ENCODE peak calls at places on chromosomes 2 and 18, in ten cellular contexts. B is retina; V is HL-60; L is left ventricle myocardium superior; P is NCI-H1436 treated with DMSO at 0.1 percent for 48 hours; T is mucosa of descending colon; K is SK-N-DZ; Y is ovary; W is tibial nerve; G is activated naive CD8-positive, alpha-beta T cell treated with anti-CD3 and anti-CD28 coated beads, Interleukin-2, amount 10 ng/mL, durations not matched to agents 7 days and 5 days. R is an unnamed sample.

GRCh38 chr2:104434363-104434792 is 419.5 kb upstream of the POU3F3 start:
- DNase-seq in B (peak), V (no peak), L (no peak), P (peak), T (peak), K (no peak), Y (no peak), W (no peak), G (no peak), R (no peak)

GRCh38 chr2:35428548-35428947 is 927.0 kb upstream of the CRIM1 start:
- DNase-seq in B (no peak), V (no peak), L (peak), P (no peak), T (peak), K (peak), Y (no peak), W (peak), G (no peak), R (no peak)

GRCh38 chr2:705971-706511 is 28.8 kb upstream of the TMEM18 start:
- DNase-seq in B (no peak), V (no peak), L (no peak), P (no peak), T (no peak), K (no peak), Y (no peak), W (no peak), G (no peak), R (no peak)

GRCh38 chr18:41881285-41881684 is 73.7 kb upstream of the PIK3C3 start:
- DNase-seq in B (no peak), V (no peak), L (no peak), P (no peak), T (no peak), K (no peak), Y (no peak), W (no peak), G (no peak), R (no peak)

GRCh38 chr2:27901219-27901618 is 10.7 kb downstream of the BABAM2 start:
- DNase-seq in B (no peak), V (no peak), L (no peak), P (no peak), T (no peak), K (no peak), Y (no peak), W (no peak), G (no peak), R (no peak)

GRCh38 chr2:217451634-217452033 is 551.2 kb downstream of the TNS1 start:
- DNase-seq in B (no peak), V (no peak), L (no peak), P (no peak), T (no peak), K (no peak), Y (no peak), W (no peak), G (no peak), R (no peak)

GRCh38 chr2:36322108-36322507 is 33.5 kb upstream of the CRIM1 start:
- DNase-seq in B (no peak), V (no peak), L (no peak), P (no peak), T (peak), K (no peak), Y (no peak), W (no peak), G (no peak), R (no peak)

GRCh38 chr2:30178618-30179404 is 32.0 kb downstream of the YPEL5 start:
- DNase-seq in B (no peak), V (no peak), L (peak), P (no peak), T (no peak), K (no peak), Y (peak), W (peak), G (no peak), R (no peak)

GRCh38 chr2:160574472-160575140 is 81.0 kb upstream of the RBMS1 start:
- DNase-seq in B (no peak), V (peak), L (no peak), P (no peak), T (no peak), K (no peak), Y (no peak), W (no peak), G (no peak), R (no peak)

GRCh38 chr2:127048969-127049897 is 57.7 kb downstream of the BIN1 start:
- DNase-seq in B (no peak), V (no peak), L (no peak), P (no peak), T (no peak), K (no peak), Y (no peak), W (no peak), G (peak), R (no peak)

GRCh38 chr2:98908909-98909308 is 27.1 kb downstream of the CRACDL start:
- DNase-seq in B (no peak), V (no peak), L (no peak), P (no peak), T (no peak), K (no peak), Y (no peak), W (no peak), G (no peak), R (no peak)

GRCh38 chr2:68719912-68720311 is 14.7 kb upstream of the ARHGAP25 start:
- DNase-seq in B (no peak), V (no peak), L (no peak), P (no peak), T (no peak), K (no peak), Y (no peak), W (no peak), G (no peak), R (no peak)

GRCh38 chr2:27118525-27119329 is at the start of gene CGREF1:
- DNase-seq in B (peak), V (peak), L (no peak), P (no peak), T (peak), K (no peak), Y (no peak), W (no peak), G (peak), R (no peak)

GRCh38 chr2:63814114-63814513 is 27.6 kb upstream of the UGP2 start:
- DNase-seq in B (no peak), V (no peak), L (no peak), P (no peak), T (no peak), K (no peak), Y (no peak), W (no peak), G (no peak), R (no peak)

GRCh38 chr2:168669151-168669550 is 133.3 kb upstream of the NOSTRIN start:
- DNase-seq in B (no peak), V (no peak), L (no peak), P (no peak), T (no peak), K (no peak), Y (no peak), W (no peak), G (no peak), R (no peak)

GRCh38 chr2:127887452-127888219 is 1.9 kb upstream of the AMMECR1L start:
- DNase-seq in B (no peak), V (no peak), L (no peak), P (no peak), T (no peak), K (no peak), Y (peak), W (no peak), G (no peak), R (no peak)

GRCh38 chr2:61042807-61043206 is 22.9 kb upstream of the SANBR start:
- DNase-seq in B (no peak), V (no peak), L (no peak), P (no peak), T (no peak), K (no peak), Y (no peak), W (no peak), G (no peak), R (no peak)

GRCh38 chr2:26590439-26590838 is 50.7 kb downstream of the CIB4 start:
- DNase-seq in B (peak), V (no peak), L (no peak), P (no peak), T (no peak), K (no peak), Y (no peak), W (no peak), G (peak), R (no peak)

GRCh38 chr2:27281855-27282559 is at the start of gene TRIM54:
- DNase-seq in B (no peak), V (no peak), L (peak), P (no peak), T (no peak), K (no peak), Y (no peak), W (no peak), G (no peak), R (no peak)

GRCh38 chr2:121550669-121551068 is 20.0 kb downstream of the RNU4ATAC start:
- DNase-seq in B (no peak), V (no peak), L (no peak), P (no peak), T (no peak), K (no peak), Y (no peak), W (no peak), G (no peak), R (no peak)

GRCh38 chr2:149410701-149411484 is 80.5 kb downstream of the LYPD6 start:
- DNase-seq in B (no peak), V (no peak), L (no peak), P (no peak), T (no peak), K (no peak), Y (no peak), W (no peak), G (no peak), R (no peak)

GRCh38 chr2:121778736-121779487 is 23.5 kb downstream of the TSN start:
- DNase-seq in B (no peak), V (no peak), L (no peak), P (no peak), T (no peak), K (no peak), Y (no peak), W (no peak), G (no peak), R (no peak)

GRCh38 chr2:160241251-160242137 is 41.4 kb upstream of the ITGB6 start:
- DNase-seq in B (no peak), V (no peak), L (no peak), P (no peak), T (peak), K (no peak), Y (no peak), W (peak), G (no peak), R (no peak)

GRCh38 chr2:58304843-58305242 is 63.7 kb upstream of the FANCL start:
- DNase-seq in B (no peak), V (no peak), L (no peak), P (no peak), T (no peak), K (no peak), Y (no peak), W (no peak), G (no peak), R (no peak)

GRCh38 chr2:235324324-235324723 is 169.5 kb upstream of the AGAP1 start:
- DNase-seq in B (peak), V (no peak), L (no peak), P (no peak), T (no peak), K (no peak), Y (no peak), W (no peak), G (no peak), R (no peak)

GRCh38 chr2:232321156-232321816 is 57.3 kb upstream of the ALPP start:
- DNase-seq in B (no peak), V (no peak), L (no peak), P (no peak), T (no peak), K (no peak), Y (no peak), W (no peak), G (peak), R (no peak)

R was measured in cerebellar nuclear complex.